ENCODE peak calls at places on chromosomes 12 and 14, in seven cellular contexts. J is HCT116, X is SK-N-SH, N is K562, T is GM12878, S is HepG2, R is H1. C is an unnamed sample.

GRCh38 chr12:5872745-5873144 is 72.3 kb downstream of the ANO2 start:
- DNase-seq in J (peak; percentile 16), N (peak; percentile 1), X (no peak), T (no peak), R (no peak), S (peak; percentile 12), C (no peak)

GRCh38 chr12:92109613-92110012 is 36.0 kb downstream of the BTG1 start:
- DNase-seq in S (no peak), X (no peak), T (no peak), N (no peak), R (no peak), J (no peak), C (no peak)

GRCh38 chr14:103704708-103705107 is 10.5 kb downstream of the XRCC3 start:
- DNase-seq in R (no peak), N (no peak), T (no peak), X (no peak), S (no peak), J (no peak), C (no peak)

GRCh38 chr14:101624579-101624978 is 63.3 kb downstream of the DIO3 start:
- DNase-seq in X (no peak), J (no peak), N (no peak), R (no peak), T (no peak), S (no peak), C (no peak)

GRCh38 chr12:62282375-62282774 is 22.2 kb downstream of the USP15 start:
- DNase-seq in N (no peak), X (no peak), T (no peak), J (no peak), R (no peak), S (no peak), C (no peak)

GRCh38 chr14:54567634-54568561 is 970 bp downstream of the SAMD4A start:
- DNase-seq in R (peak; percentile 77), N (peak; percentile 46), T (no peak), J (no peak), S (peak; percentile 14), X (peak; percentile 78), C (peak; percentile 54)

GRCh38 chr12:14773685-14774073 is 29.6 kb downstream of the WBP11 start:
- DNase-seq in N (no peak), J (no peak), S (no peak), X (peak; percentile 7), R (no peak), T (peak; percentile 48), C (no peak)

GRCh38 chr14:35405304-35405996 is 901 bp upstream of the NFKBIA start:
- DNase-seq in N (no peak), R (no peak), S (peak; percentile 57), J (no peak), T (no peak), X (no peak), C (peak; percentile 44)

GRCh38 chr14:61174395-61175386 is 106.4 kb downstream of the TMEM30B start:
- DNase-seq in X (no peak), J (no peak), R (no peak), T (no peak), S (no peak), N (no peak), C (no peak)

GRCh38 chr12:110317921-110318320 is 36.9 kb downstream of the ATP2A2 start:
- DNase-seq in T (no peak), N (no peak), S (no peak), R (no peak), X (no peak), J (no peak), C (no peak)

GRCh38 chr12:38515912-38516311 is 199.3 kb downstream of the ALG10B start:
- DNase-seq in N (no peak), R (no peak), T (no peak), S (no peak), X (no peak), J (no peak), C (no peak)

GRCh38 chr14:53304726-53305381 is 151.7 kb upstream of the DDHD1 start:
- DNase-seq in N (no peak), X (no peak), R (no peak), J (no peak), S (no peak), T (no peak), C (peak; percentile 54)

GRCh38 chr14:104805326-104805678 is 4.4 kb downstream of the ZBTB42 start:
- DNase-seq in S (no peak), J (peak; percentile 48), X (peak; percentile 36), N (peak; percentile 90), R (no peak), T (no peak), C (peak; percentile 74)

GRCh38 chr12:115960868-115961802 is 316.4 kb downstream of the MED13L start:
- DNase-seq in R (no peak), X (no peak), T (no peak), N (no peak), J (no peak), S (no peak), C (no peak)

GRCh38 chr12:50090391-50090790 is 5.2 kb downstream of the SMARCD1 start:
- DNase-seq in X (no peak), N (no peak), S (no peak), R (no peak), T (no peak), J (no peak), C (no peak)

GRCh38 chr14:68397827-68398226 is 395.0 kb downstream of the ZFP36L1 start:
- DNase-seq in J (no peak), T (no peak), S (no peak), N (no peak), X (peak; percentile 73), R (no peak), C (peak; percentile 45)

GRCh38 chr12:113815031-113815430 is 151.1 kb downstream of the RBM19 start:
- DNase-seq in J (no peak), N (no peak), X (no peak), R (no peak), S (no peak), T (no peak), C (no peak)

GRCh38 chr12:80269953-80270552 is 170.7 kb downstream of the OTOGL start:
- DNase-seq in R (no peak), S (peak; percentile 24), J (peak; percentile 23), N (peak; percentile 41), T (no peak), X (peak; percentile 10), C (peak; percentile 67)

GRCh38 chr14:79659995-79660975 is 551.0 kb downstream of the DIO2 start:
- DNase-seq in S (no peak), T (peak; percentile 40), N (no peak), J (no peak), X (no peak), R (no peak), C (no peak)

DNA sequence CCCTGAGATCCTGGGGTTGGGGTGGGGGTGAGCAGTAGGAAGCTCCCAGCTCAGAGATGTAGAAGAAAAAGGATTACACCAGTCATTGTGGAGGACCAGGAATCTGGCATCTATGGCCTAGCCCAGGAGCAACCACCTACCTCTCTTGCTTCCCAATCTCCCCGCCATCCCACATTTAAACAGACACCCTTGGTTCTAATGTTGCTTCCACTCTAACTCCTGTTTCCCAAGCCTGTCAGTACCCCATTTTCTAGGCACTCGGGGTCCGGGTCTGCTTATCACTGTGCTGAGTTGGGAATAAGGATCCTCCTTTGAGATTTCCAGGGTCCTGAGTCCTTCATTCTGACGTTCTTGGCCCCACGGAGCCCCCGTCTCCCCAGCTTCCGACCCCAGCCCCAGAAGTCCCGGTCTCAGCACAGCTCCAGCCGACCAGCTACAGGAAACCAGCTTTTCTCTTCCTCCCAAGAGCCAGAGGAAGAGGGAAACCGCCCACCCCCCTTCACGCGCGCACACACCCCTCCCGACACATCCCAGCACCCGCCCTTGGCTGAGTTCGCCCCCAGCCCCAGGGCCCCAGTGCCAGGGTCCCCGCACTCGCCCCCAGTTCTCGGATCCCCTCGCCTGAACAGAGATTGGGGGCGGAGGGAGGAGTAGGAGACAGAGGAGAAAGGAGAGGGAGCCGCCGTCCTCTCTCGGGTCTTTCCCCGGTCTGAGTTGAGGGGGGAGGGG is 1.2 kb downstream of the ITGA5 start:
- DNase-seq in X (peak; percentile 47), J (no peak), R (no peak), N (peak; percentile 38), S (no peak), T (no peak), C (no peak)
- TF ChIP-seq JUND in X (no peak), J (no peak), R (no peak), N (no peak), S (no peak), T (no peak), C (no peak)

GRCh38 chr12:130571089-130571488 is 145.0 kb downstream of the RIMBP2 start:
- DNase-seq in X (no peak), J (no peak), S (no peak), T (no peak), R (no peak), N (no peak), C (no peak)
- TF ChIP-seq JUND in X (no peak), J (no peak), S (no peak), T (no peak), R (no peak), N (no peak), C (no peak)

DNA sequence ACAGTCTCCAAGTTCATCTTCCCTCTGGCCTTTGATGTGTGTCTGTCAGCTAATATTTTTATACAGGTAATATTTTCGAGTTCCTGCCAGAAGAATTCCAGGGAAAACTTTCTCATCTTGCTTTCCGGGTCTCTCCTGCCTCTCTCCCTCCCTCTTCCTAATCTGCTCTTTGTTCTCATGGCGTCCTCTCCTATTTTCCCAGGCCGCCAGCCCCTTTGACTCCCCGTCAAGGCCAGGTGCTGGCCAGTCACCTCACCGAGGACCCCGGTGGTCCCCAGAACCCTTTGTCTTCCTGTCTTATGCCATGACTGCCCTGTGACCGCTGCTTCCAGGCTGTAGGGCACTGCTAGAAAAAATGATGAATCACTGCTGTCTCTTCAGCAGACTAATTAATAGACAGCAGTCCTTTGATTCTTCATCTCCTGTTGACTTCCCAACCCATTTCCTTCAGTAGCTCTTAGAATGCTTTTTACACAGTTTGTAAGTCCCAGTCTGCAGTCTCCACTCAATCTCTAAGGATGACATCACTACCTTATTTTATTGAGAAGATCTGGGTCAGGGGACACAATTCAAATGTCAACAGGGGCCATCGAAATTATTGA is 40.7 kb downstream of the PPFIBP1 start:
- DNase-seq in X (no peak), N (no peak), R (no peak), J (no peak), T (no peak), S (no peak), C (no peak)
- TF ChIP-seq JUND in X (peak; percentile 20), N (no peak), R (no peak), J (no peak), T (no peak), S (no peak), C (no peak)

GRCh38 chr12:116984098-116984497 is 73.3 kb downstream of the FBXW8 start:
- DNase-seq in T (no peak), R (no peak), J (no peak), X (no peak), N (no peak), S (no peak), C (no peak)

GRCh38 chr12:116977465-116978380 is 67.0 kb downstream of the FBXW8 start:
- DNase-seq in J (no peak), N (no peak), R (no peak), X (no peak), T (peak; percentile 12), S (no peak), C (peak; percentile 54)

GRCh38 chr12:116980083-116980482 is 69.3 kb downstream of the FBXW8 start:
- DNase-seq in R (no peak), S (no peak), J (no peak), T (no peak), X (no peak), N (peak; percentile 12), C (peak; percentile 62)

GRCh38 chr12:116979109-116979508 is 68.4 kb downstream of the FBXW8 start:
- DNase-seq in R (no peak), N (no peak), S (no peak), T (no peak), X (peak; percentile 56), J (no peak), C (no peak)

GRCh38 chr12:116982721-116983502 is 72.2 kb downstream of the FBXW8 start:
- DNase-seq in R (no peak), S (no peak), X (no peak), T (no peak), N (no peak), J (no peak), C (no peak)
- TF ChIP-seq JUND in R (no peak), S (no peak), X (peak; percentile 78), T (no peak), N (no peak), J (no peak), C (no peak)

C was measured in T47D.